ENCODE peak calls at places on chromosomes 6 and 20, in six cellular contexts. W is heart left ventricle, U is gastrocnemius medialis, E is left ventricle myocardium inferior, C is lung, S is HCT116. I is an unnamed sample.
A peak's percentile ranks its signal among the peaks of the same experiment; 100 is the strongest.

GRCh38 chr20:25303292-25304024 is 55.6 kb downstream of the PYGB start:
- DNase-seq in C (no peak), W (no peak), U (no peak), S (no peak), E (no peak), I (no peak)

GRCh38 chr6:147689398-147689797 is 180.9 kb downstream of the SAMD5 start:
- DNase-seq in E (no peak), U (no peak), C (no peak), S (no peak), W (no peak), I (no peak)

GRCh38 chr6:91383207-91383606 is 796.3 kb upstream of the MAP3K7 start:
- DNase-seq in U (no peak), W (no peak), E (no peak), S (no peak), C (no peak), I (no peak)

GRCh38 chr6:25456249-25456648 is 177.1 kb downstream of the CARMIL1 start:
- DNase-seq in U (no peak), C (no peak), E (no peak), S (no peak), W (no peak), I (no peak)

GRCh38 chr20:12287575-12287974 is 369.9 kb downstream of the BTBD3 start:
- DNase-seq in C (no peak), S (no peak), W (no peak), E (no peak), U (no peak), I (no peak)

GRCh38 chr20:25676164-25676809 is 20.4 kb downstream of the ZNF337 start:
- DNase-seq in W (no peak), C (no peak), U (no peak), E (no peak), S (no peak), I (no peak)

GRCh38 chr20:40016359-40016758 is 672.7 kb downstream of the MAFB start:
- DNase-seq in W (no peak), C (no peak), E (no peak), U (no peak), S (no peak), I (no peak)

GRCh38 chr20:51014797-51015722 is 7.8 kb downstream of the KCNG1 start:
- DNase-seq in S (no peak), U (no peak), E (no peak), W (no peak), C (no peak), I (peak; percentile 59)

GRCh38 chr6:108417027-108417426 is 122.2 kb downstream of the AFG1L start:
- DNase-seq in U (no peak), C (no peak), W (no peak), S (no peak), E (no peak), I (no peak)

GRCh38 chr6:134708079-134708478 is 241.8 kb downstream of the ALDH8A1 start:
- DNase-seq in W (no peak), E (no peak), U (no peak), C (no peak), S (no peak), I (no peak)

GRCh38 chr20:20321134-20321533 is 46.8 kb upstream of the INSM1 start:
- DNase-seq in E (no peak), U (no peak), C (no peak), S (no peak), W (no peak), I (no peak)

GRCh38 chr6:18016133-18016532 is 28.7 kb upstream of the KIF13A start:
- DNase-seq in S (no peak), C (no peak), E (no peak), W (no peak), U (no peak), I (no peak)

GRCh38 chr6:11171952-11172351 is 60.4 kb upstream of the ERVFRD-1 start:
- DNase-seq in E (no peak), C (peak; percentile 10), U (no peak), W (no peak), S (no peak), I (no peak)

GRCh38 chr6:4004249-4004648 is 74.7 kb downstream of the FAM217A start:
- DNase-seq in U (no peak), E (no peak), C (no peak), W (no peak), S (no peak), I (no peak)

GRCh38 chr6:136956590-136957573 is 34.8 kb downstream of the SLC35D3 start:
- DNase-seq in U (no peak), E (no peak), S (no peak), C (no peak), W (no peak), I (no peak)

GRCh38 chr20:62481441-62482135 is 5.8 kb upstream of the GATA5 start:
- DNase-seq in U (no peak), E (no peak), S (no peak), W (no peak), C (no peak), I (no peak)

GRCh38 chr6:24581084-24581669 is 64.8 kb downstream of the KIAA0319 start:
- DNase-seq in U (peak; percentile 8), E (peak; percentile 57), S (peak; percentile 64), C (peak; percentile 72), W (peak; percentile 62), I (peak; percentile 83)

GRCh38 chr20:19321176-19321575 is 108.7 kb downstream of the SLC24A3 start:
- DNase-seq in W (no peak), S (no peak), C (no peak), E (no peak), U (no peak), I (no peak)

GRCh38 chr20:23391707-23392310 is 29.5 kb downstream of the NAPB start:
- DNase-seq in W (no peak), C (no peak), E (no peak), S (no peak), U (no peak), I (no peak)

GRCh38 chr6:96532399-96532798 is 10.8 kb downstream of the UFL1 start:
- DNase-seq in U (no peak), W (no peak), E (no peak), C (no peak), S (no peak), I (no peak)

GRCh38 chr6:34234667-34235604 is 1.7 kb upstream of the HMGA1 start:
- DNase-seq in U (no peak), C (peak; percentile 60), W (no peak), E (no peak), S (no peak), I (peak; percentile 87)

GRCh38 chr20:61922411-61922810 is 143.3 kb downstream of the TAF4 start:
- DNase-seq in U (no peak), S (no peak), C (no peak), E (no peak), W (no peak), I (peak; percentile 31)

GRCh38 chr20:60553095-60553494 is 594.9 kb downstream of the CDH26 start:
- DNase-seq in S (no peak), W (no peak), E (no peak), C (no peak), U (no peak), I (no peak)

GRCh38 chr6:31135710-31136109 is 3.2 kb downstream of the PSORS1C2 start:
- DNase-seq in E (no peak), C (no peak), S (no peak), W (no peak), U (no peak), I (no peak)

GRCh38 chr20:6058684-6059295 is 4.9 kb upstream of the LRRN4 start:
- DNase-seq in W (no peak), C (peak; percentile 66), U (no peak), S (no peak), E (no peak), I (no peak)

GRCh38 chr20:25296094-25297093 is 48.5 kb downstream of the PYGB start:
- DNase-seq in W (no peak), U (no peak), E (no peak), C (no peak), S (no peak), I (peak; percentile 79)

GRCh38 chr6:42394881-42395620 is 56.7 kb downstream of the TRERF1 start:
- DNase-seq in C (no peak), E (no peak), S (no peak), W (no peak), U (no peak), I (peak; percentile 83)

GRCh38 chr20:34947336-34947735 is 8.3 kb downstream of the GSS start:
- DNase-seq in C (no peak), U (no peak), E (no peak), S (no peak), W (no peak), I (no peak)
- TF ChIP-seq CTCF in C (no peak), U (no peak), E (no peak), S (no peak), W (no peak), I (no peak)

DNA sequence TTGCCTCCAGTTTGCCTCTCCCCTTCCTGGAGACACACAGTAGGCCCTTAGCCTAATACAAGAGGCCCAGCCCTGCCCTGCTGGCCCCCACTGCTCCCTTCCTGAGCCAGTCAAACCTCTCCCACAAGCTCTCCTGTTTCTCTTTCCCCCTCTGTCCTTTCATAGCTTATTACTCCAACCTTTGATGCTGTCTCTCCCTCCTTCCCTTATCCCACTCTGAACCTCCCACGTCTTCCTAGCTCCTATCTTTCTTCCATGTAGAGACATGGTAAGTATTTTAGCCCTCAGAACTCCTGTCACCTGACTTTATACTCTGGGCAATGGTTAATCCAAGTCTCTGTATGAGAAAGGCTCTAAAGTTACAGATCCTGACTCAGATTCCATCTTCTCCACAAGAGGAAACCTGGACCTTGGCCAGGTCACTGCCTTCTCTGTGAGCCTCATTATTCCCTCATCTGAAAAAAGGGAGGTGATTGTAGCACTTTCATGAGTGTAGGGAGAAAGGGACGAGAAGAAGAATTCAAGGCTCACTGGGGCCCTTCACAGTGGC is 6.7 kb downstream of the TGIF2 start:
- DNase-seq in W (no peak), C (no peak), S (no peak), E (no peak), U (no peak), I (no peak)
- H3K27ac ChIP-seq in W (no peak overlapping the region), C (no peak overlapping the region), S (no peak overlapping the region), E (no peak overlapping the region), U (no peak overlapping the region), I (no peak overlapping the region)

GRCh38 chr6:107185570-107185969 is 70.3 kb upstream of the BEND3 start:
- DNase-seq in S (no peak), W (no peak), C (peak; percentile 42), E (no peak), U (no peak), I (no peak)
- TF ChIP-seq CTCF in S (no peak), W (peak; percentile 22), C (no peak), E (peak; percentile 39), U (no peak), I (no peak)

GRCh38 chr6:6230286-6230685 is 90.2 kb downstream of the F13A1 start:
- DNase-seq in E (no peak), S (no peak), C (no peak), U (no peak), W (no peak), I (no peak)
- H3K27ac ChIP-seq in E (no peak overlapping the region), S (no peak overlapping the region), C (no peak overlapping the region), U (no peak overlapping the region), W (no peak overlapping the region), I (no peak overlapping the region)

DNA sequence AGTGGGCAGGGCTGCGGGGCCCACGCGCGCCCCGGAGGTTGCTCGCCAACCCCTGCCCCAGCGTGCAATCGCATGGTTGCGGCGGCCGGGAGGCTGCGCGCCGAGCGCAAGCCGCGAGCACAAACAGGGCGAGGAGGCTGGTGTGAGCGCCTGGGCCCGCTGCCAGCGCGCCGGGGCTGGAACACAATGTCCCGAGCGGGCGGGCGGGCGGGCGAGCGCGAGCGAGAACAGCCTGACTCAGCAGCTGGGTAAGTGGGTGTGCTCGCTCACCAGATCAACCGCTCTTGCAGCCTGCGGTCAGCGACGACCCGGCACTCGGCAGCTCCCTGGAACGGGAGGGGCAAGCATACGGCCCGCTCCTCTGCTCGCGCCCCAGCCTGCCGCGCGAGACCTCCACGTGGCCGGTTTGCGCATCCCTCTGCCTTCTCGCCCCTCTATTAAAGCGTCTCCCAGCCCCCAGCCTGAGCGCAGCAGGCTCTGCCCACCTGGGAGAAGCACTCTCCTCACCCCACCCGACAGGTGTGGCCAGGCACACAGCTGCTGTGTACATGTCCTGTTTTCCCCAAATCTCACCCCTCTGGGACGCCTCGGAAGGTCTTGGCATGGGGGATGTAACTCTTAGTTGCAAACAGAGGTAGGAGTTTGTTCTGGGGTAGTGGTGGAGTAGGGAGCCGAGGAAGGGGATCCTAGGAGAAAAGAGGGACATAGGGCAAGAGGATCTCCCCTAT is 8.7 kb upstream of the ARMC12 start:
- DNase-seq in U (peak; percentile 96), W (peak; percentile 98), E (peak; percentile 95), C (peak; percentile 92), S (no peak), I (peak; percentile 99)
- TF ChIP-seq CTCF in U (no peak), W (no peak), E (no peak), C (no peak), S (no peak), I (peak; percentile 33)

I was measured in spleen.